ENCODE peak calls at places on chromosomes 5 and 9, in eight cellular contexts. J, U, I, C, Q, Z, P and W are unnamed samples.

GRCh38 chr5:16879650-16880049 is 56.4 kb downstream of the MYO10 start:
- DNase-seq in J (no peak), U (no peak), I (no peak), C (no peak), Q (no peak), Z (no peak), P (no peak), W (no peak)

GRCh38 chr9:113882636-113883164 is 6.6 kb downstream of the ZNF618 start:
- DNase-seq in J (no peak), U (no peak), I (no peak), C (no peak), Q (no peak), Z (peak; percentile 26), P (no peak), W (no peak)

GRCh38 chr5:151255621-151256286 is 2.8 kb downstream of the GM2A start:
- DNase-seq in J (no peak), U (no peak), I (no peak), C (no peak), Q (no peak), Z (no peak), P (no peak), W (peak; percentile 70)

GRCh38 chr5:126514159-126515141 is 80.6 kb downstream of the ALDH7A1 start:
- DNase-seq in J (no peak), U (no peak), I (no peak), C (no peak), Q (no peak), Z (peak; percentile 33), P (no peak), W (no peak)

GRCh38 chr9:17018001-17018491 is 116.8 kb upstream of the CNTLN start:
- DNase-seq in J (no peak), U (no peak), I (peak; percentile 56), C (peak; percentile 3), Q (no peak), Z (peak; percentile 81), P (no peak), W (no peak)

GRCh38 chr9:76153902-76154629 is 240.2 kb downstream of the RFK start:
- DNase-seq in J (no peak), U (no peak), I (no peak), C (no peak), Q (no peak), Z (no peak), P (no peak), W (no peak)

GRCh38 chr5:140073296-140073695 is 30.2 kb upstream of the NRG2 start:
- DNase-seq in J (no peak), U (no peak), I (no peak), C (no peak), Q (no peak), Z (peak; percentile 57), P (peak; percentile 27), W (peak; percentile 18)

GRCh38 chr5:122311888-122312669 is at the start of gene SNCAIP:
- DNase-seq in J (peak; percentile 10), U (no peak), I (no peak), C (peak; percentile 27), Q (peak; percentile 83), Z (peak; percentile 11), P (peak; percentile 74), W (peak; percentile 57)

GRCh38 chr5:90421136-90421535 is 11.6 kb upstream of the CETN3 start:
- DNase-seq in J (no peak), U (no peak), I (no peak), C (no peak), Q (peak; percentile 46), Z (no peak), P (peak; percentile 83), W (no peak)

GRCh38 chr9:79665926-79666325 is 94.2 kb downstream of the TLE4 start:
- DNase-seq in J (no peak), U (no peak), I (no peak), C (no peak), Q (no peak), Z (no peak), P (no peak), W (no peak)

GRCh38 chr5:43171926-43172325 is 20.1 kb upstream of the NIM1K start:
- DNase-seq in J (no peak), U (no peak), I (no peak), C (no peak), Q (no peak), Z (no peak), P (no peak), W (no peak)

GRCh38 chr5:148798786-148799185 is 27.6 kb upstream of the ADRB2 start:
- DNase-seq in J (no peak), U (no peak), I (no peak), C (no peak), Q (no peak), Z (no peak), P (no peak), W (no peak)

GRCh38 chr9:112890106-112891081 is at the start of gene SLC46A2:
- DNase-seq in J (no peak), U (no peak), I (no peak), C (no peak), Q (peak; percentile 70), Z (no peak), P (peak; percentile 64), W (no peak)

GRCh38 chr5:88298425-88298824 is 29.8 kb upstream of the TMEM161B start:
- DNase-seq in J (no peak), U (no peak), I (no peak), C (no peak), Q (no peak), Z (peak; percentile 42), P (no peak), W (no peak)

GRCh38 chr9:113548221-113549041 is 84.9 kb downstream of the RGS3 start:
- DNase-seq in J (no peak), U (peak; percentile 41), I (no peak), C (peak; percentile 24), Q (peak; percentile 20), Z (peak; percentile 81), P (peak; percentile 18), W (no peak)

GRCh38 chr9:34374905-34375552 is 1.7 kb downstream of the MYORG start:
- DNase-seq in J (no peak), U (no peak), I (no peak), C (no peak), Q (peak; percentile 11), Z (no peak), P (peak; percentile 76), W (peak; percentile 25)

GRCh38 chr5:168659286-168659847 is 80.2 kb upstream of the PANK3 start:
- DNase-seq in J (no peak), U (no peak), I (no peak), C (no peak), Q (no peak), Z (no peak), P (no peak), W (no peak)

GRCh38 chr9:88198346-88198807 is 60.1 kb upstream of the SPATA31C2 start:
- DNase-seq in J (no peak), U (no peak), I (no peak), C (no peak), Q (no peak), Z (peak; percentile 41), P (no peak), W (no peak)

GRCh38 chr9:33988219-33988890 is 60.3 kb downstream of the UBAP2 start:
- DNase-seq in J (no peak), U (peak; percentile 48), I (no peak), C (no peak), Q (no peak), Z (no peak), P (no peak), W (peak; percentile 77)

GRCh38 chr9:105912868-105913516 is 218.7 kb downstream of the TMEM38B start:
- DNase-seq in J (no peak), U (no peak), I (no peak), C (no peak), Q (no peak), Z (no peak), P (no peak), W (no peak)

GRCh38 chr5:39167973-39168345 is 51.4 kb downstream of the FYB1 start:
- DNase-seq in J (no peak), U (no peak), I (no peak), C (no peak), Q (no peak), Z (no peak), P (no peak), W (no peak)

GRCh38 chr9:117714282-117714681 is 10.1 kb downstream of the TLR4 start:
- DNase-seq in J (no peak), U (peak; percentile 5), I (no peak), C (no peak), Q (no peak), Z (no peak), P (peak; percentile 19), W (no peak)